ENCODE peak calls at places on chromosome 4, in five cellular contexts. T is MM.1S, W is A673, H is endothelial cell of umbilical vein, U is fibroblast of lung. R is an unnamed sample.

GRCh38 chr4:98977557-98977956 is 18.0 kb upstream of the METAP1 start:
- DNase-seq in T (no peak), W (no peak), H (no peak), U (no peak), R (no peak)

GRCh38 chr4:90120037-90120436 is 7.2 kb upstream of the CCSER1 start:
- DNase-seq in T (no peak), W (no peak), H (peak; percentile 23), U (no peak), R (no peak)

GRCh38 chr4:98181815-98182214 is 38.5 kb upstream of the STPG2 start:
- DNase-seq in T (no peak), W (peak; percentile 12), H (no peak), U (peak; percentile 19), R (no peak)

GRCh38 chr4:114603455-114603854 is 4.8 kb downstream of the UGT8 start:
- DNase-seq in T (peak; percentile 69), W (no peak), H (no peak), U (no peak), R (no peak)

GRCh38 chr4:69518543-69519198 is 23.0 kb upstream of the UGT2B4 start:
- DNase-seq in T (no peak), W (no peak), H (no peak), U (no peak), R (no peak)

GRCh38 chr4:99529218-99529617 is 18.4 kb downstream of the C4orf17 start:
- DNase-seq in T (no peak), W (no peak), H (no peak), U (no peak), R (no peak)

GRCh38 chr4:145171919-145172318 is 8.5 kb downstream of the OTUD4 start:
- DNase-seq in T (no peak), W (no peak), H (peak; percentile 81), U (no peak), R (no peak)

GRCh38 chr4:77820836-77821561 is 1.8 kb upstream of the CNOT6L start:
- DNase-seq in T (peak; percentile 29), W (no peak), H (peak; percentile 14), U (peak; percentile 6), R (peak; percentile 9)

DNA sequence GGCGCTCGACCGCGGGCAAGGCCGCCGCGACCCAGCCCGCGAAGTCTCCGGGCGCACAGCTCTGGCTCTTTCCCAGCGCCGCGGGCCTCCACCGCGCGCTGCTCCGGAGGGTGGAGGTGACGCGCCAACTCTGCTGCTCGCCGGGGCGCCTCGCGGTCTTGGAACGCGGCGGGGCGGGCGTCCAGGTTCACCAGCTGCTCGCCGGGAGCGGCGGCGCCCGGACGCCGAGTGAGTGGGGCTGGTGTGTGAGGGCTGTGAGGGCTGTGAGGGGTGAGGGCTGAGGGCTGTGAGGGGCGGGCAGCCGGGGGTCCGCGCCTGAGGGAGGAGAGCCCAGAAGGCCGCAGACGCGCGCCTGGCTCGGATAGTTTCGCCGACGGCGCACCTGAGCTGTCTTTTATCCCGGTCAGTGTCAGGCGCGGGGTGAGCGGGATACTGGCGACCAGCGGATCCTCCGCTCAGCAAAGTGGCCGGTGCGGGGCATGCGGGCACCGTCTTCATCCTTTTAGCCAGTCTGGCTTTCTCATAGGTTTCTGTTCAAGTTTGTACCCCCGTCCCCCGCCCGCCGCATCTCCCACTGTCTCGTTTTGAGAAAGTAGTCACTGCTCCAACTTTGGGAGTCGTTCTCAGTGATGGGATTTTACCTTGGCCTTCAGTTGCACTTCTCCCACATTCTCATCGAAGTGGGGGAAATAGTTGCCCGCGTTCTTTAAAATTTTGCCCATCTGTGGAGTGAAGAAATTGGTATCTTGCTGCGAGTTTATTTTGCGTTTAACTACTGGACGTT is 580 bp downstream of the HERC5 start:
- DNase-seq in T (peak; percentile 57), W (no peak), H (no peak), U (peak; percentile 38), R (peak; percentile 43)
- TF ChIP-seq EZH2 in T (no peak), W (no peak), H (peak; percentile 82), U (peak; percentile 82), R (no peak)

DNA sequence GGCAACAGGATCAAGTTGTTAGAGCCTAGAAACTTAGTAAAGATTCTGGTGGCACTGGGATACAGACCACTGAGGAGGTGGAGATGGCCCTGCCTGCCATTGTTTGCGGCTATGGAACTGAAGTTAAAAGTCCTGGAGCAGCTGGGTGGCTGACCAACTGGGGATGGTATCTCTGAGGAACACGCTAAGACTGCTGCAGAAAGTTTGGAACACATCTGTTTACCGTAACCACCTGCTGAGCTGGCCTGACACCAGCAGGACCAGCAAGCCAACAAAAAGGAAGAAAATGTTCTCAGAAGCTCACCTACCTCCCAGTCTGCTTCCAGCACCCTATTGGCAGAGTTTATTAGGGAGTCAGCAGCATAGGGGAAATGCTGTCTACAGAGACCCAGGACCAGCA is 17.4 kb upstream of the PACRGL start:
- DNase-seq in T (no peak), W (no peak), H (no peak), U (no peak), R (no peak)
- H3K27me3 ChIP-seq in T (no peaks in the 10 kb centered on the region), W (no peaks in the 10 kb centered on the region), H (peaks cover 21% of the 10 kb centered on the region), U (no peaks in the 10 kb centered on the region), R (peaks cover 4% of the 10 kb centered on the region)

GRCh38 chr4:44448548-44449443 is at the start of gene KCTD8:
- DNase-seq in T (peak; percentile 98), W (peak; percentile 92), H (peak; percentile 78), U (peak; percentile 92), R (peak; percentile 29)
- TF ChIP-seq EZH2 in T (no peak), W (no peak), H (peak; percentile 25), U (no peak), R (no peak)

GRCh38 chr4:190014771-190015537 is 12.1 kb downstream of the FRG2 start:
- DNase-seq in T (no peak), W (peak; percentile 59), H (no peak), U (no peak), R (no peak)

GRCh38 chr4:190015538-190016368 is 11.3 kb downstream of the FRG2 start:
- DNase-seq in T (no peak), W (peak; percentile 4), H (no peak), U (no peak), R (no peak)

GRCh38 chr4:190018201-190018920 is 8.7 kb downstream of the FRG2 start:
- DNase-seq in T (no peak), W (no peak), H (no peak), U (no peak), R (no peak)

GRCh38 chr4:190017357-190018200 is 9.5 kb downstream of the FRG2 start:
- DNase-seq in T (no peak), W (peak; percentile 3), H (no peak), U (no peak), R (no peak)

DNA sequence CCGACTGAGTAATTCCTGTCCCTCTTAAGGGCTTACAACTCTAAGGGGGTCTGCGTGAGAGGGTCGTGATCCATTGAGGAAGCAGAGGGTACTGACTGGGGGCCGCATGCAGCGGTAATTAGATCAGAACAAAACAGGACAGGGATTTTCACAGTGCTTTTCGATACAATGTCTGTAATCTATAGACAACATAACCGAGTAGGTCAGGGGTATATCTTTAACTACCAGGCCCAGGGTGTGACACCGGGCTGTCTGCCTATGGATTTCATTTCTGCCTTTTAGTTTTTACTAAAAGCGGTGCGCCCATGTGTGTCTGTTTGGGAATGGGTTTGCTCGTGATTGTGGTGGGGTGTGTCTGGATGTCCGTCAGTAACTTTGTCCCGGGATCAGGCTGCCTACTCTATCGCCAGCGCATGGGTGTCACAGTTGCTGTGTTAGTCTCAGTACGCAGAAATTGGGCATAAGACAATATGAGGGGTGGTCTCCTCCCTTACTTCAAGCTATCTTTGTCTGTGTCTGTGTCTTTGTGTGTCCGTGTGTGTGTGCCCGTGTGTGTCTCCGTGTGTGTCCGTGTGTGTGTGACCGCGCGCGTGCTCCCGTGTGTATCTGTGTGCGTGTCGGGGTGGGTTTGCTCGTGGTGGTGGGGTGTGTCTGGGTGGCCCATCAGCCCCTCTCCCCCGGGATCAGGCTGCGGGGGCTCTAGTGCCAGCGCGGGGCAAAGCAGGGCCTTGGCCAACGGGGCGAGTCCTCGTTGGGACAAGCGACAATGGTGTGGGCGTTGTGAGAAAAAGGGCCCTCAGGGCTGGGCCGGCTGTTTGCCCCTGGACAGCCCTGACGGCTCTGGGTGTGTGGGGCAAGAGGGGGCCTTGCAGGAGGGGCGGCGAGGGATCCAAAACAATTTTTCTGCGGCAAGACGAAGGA is 10.4 kb downstream of the FRG2 start:
- DNase-seq in T (no peak), W (peak; percentile 1), H (no peak), U (no peak), R (no peak)
- H3K27me3 ChIP-seq in T (no peaks in the 10 kb centered on the region), W (peaks cover 70% of the 10 kb centered on the region), H (peaks cover 71% of the 10 kb centered on the region), U (peaks cover 45% of the 10 kb centered on the region), R (no peaks in the 10 kb centered on the region)

GRCh38 chr4:79959652-79960051 is 113.4 kb downstream of the ANTXR2 start:
- DNase-seq in T (no peak), W (peak; percentile 60), H (no peak), U (no peak), R (no peak)

GRCh38 chr4:79964020-79964714 is 108.9 kb downstream of the ANTXR2 start:
- DNase-seq in T (no peak), W (no peak), H (no peak), U (peak; percentile 18), R (no peak)

GRCh38 chr4:79964715-79965345 is 108.2 kb downstream of the ANTXR2 start:
- DNase-seq in T (no peak), W (no peak), H (no peak), U (peak; percentile 58), R (no peak)
- TF ChIP-seq EZH2 in T (no peak), W (no peak), H (no peak), U (no peak), R (no peak)

GRCh38 chr4:184232975-184233374 is 15.3 kb upstream of the ENPP6 start:
- DNase-seq in T (no peak), W (no peak), H (no peak), U (no peak), R (no peak)

GRCh38 chr4:184234155-184234554 is 16.5 kb upstream of the ENPP6 start:
- DNase-seq in T (no peak), W (no peak), H (no peak), U (no peak), R (no peak)

GRCh38 chr4:184232212-184232611 is 14.5 kb upstream of the ENPP6 start:
- DNase-seq in T (no peak), W (no peak), H (no peak), U (no peak), R (no peak)

GRCh38 chr4:184228306-184228705 is 10.6 kb upstream of the ENPP6 start:
- DNase-seq in T (no peak), W (no peak), H (no peak), U (no peak), R (no peak)

GRCh38 chr4:184231573-184231972 is 13.9 kb upstream of the ENPP6 start:
- DNase-seq in T (no peak), W (no peak), H (no peak), U (no peak), R (no peak)
- H3K27me3 ChIP-seq in T (no peaks in the 10 kb centered on the region), W (no peaks in the 10 kb centered on the region), H (peaks cover under 1% of the 10 kb centered on the region), U (no peaks in the 10 kb centered on the region), R (no peaks in the 10 kb centered on the region)

DNA sequence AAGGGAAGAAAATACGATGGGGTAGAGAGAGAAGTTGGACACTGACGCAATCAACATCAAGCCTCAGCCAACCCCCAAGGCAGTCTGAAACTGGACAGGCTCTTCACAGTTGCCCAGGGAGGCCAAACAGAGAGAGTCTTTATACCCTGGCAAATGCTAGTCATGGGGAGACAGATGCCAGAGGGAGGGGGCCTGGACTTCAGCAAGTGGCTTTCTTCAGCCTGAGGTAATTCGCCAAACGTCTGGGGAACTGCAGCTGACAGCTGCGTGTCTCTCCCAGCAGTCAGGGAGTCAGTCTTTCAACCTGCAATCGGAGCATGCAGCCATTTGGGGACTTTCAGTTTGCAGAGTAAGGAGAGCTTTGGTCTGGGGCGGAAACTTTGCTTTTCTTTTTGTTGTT is 521.6 kb downstream of the TRIML1 start:
- DNase-seq in T (peak; percentile 51), W (no peak), H (no peak), U (no peak), R (no peak)
- TF ChIP-seq EZH2 in T (no peak), W (no peak), H (no peak), U (no peak), R (no peak)

GRCh38 chr4:8645753-8646124 is 53.2 kb downstream of the CPZ start:
- DNase-seq in T (no peak), W (no peak), H (no peak), U (no peak), R (no peak)
- H3K27me3 ChIP-seq in T (peaks cover 100% of the 10 kb centered on the region), W (peaks cover 47% of the 10 kb centered on the region), H (no peaks in the 10 kb centered on the region), U (no peaks in the 10 kb centered on the region), R (peaks cover 2% of the 10 kb centered on the region)

GRCh38 chr4:142566243-142566642 is 279.9 kb downstream of the INPP4B start:
- DNase-seq in T (no peak), W (no peak), H (no peak), U (no peak), R (no peak)
- TF ChIP-seq EZH2 in T (no peak), W (no peak), H (no peak), U (no peak), R (no peak)